ENCODE peak calls at places on chromosomes 11 and 22, in eight cellular contexts. One of them, this sample, is unnamed.

GRCh38 chr11:70297341-70297740 is 26.9 kb downstream of the PPFIA1 start:
- DNase-seq in small intestine: no peak
- DNase-seq in effector memory CD4-positive, alpha-beta T cell: no peak
- DNase-seq in spleen: no peak
- DNase-seq in lower lobe of right lung: no peak
- DNase-seq in PC-3: peak; percentile 94
- DNase-seq in Peyer's patch: no peak
- DNase-seq in cardiac muscle cell: no peak
- DNase-seq in this sample: no peak

GRCh38 chr11:30902929-30903328 is 316.8 kb upstream of the MPPED2 start:
- DNase-seq in spleen: no peak
- DNase-seq in effector memory CD4-positive, alpha-beta T cell: no peak
- DNase-seq in Peyer's patch: no peak
- DNase-seq in PC-3: no peak
- DNase-seq in small intestine: no peak
- DNase-seq in cardiac muscle cell: no peak
- DNase-seq in lower lobe of right lung: no peak
- DNase-seq in this sample: no peak

GRCh38 chr11:108933630-108934029 is 268.8 kb downstream of the DDX10 start:
- DNase-seq in lower lobe of right lung: no peak
- DNase-seq in spleen: no peak
- DNase-seq in small intestine: no peak
- DNase-seq in effector memory CD4-positive, alpha-beta T cell: no peak
- DNase-seq in cardiac muscle cell: no peak
- DNase-seq in Peyer's patch: no peak
- DNase-seq in PC-3: peak; percentile 35
- DNase-seq in this sample: no peak

GRCh38 chr11:42049650-42050049 is 590.2 kb upstream of the LRRC4C start:
- DNase-seq in spleen: no peak
- DNase-seq in Peyer's patch: no peak
- DNase-seq in lower lobe of right lung: no peak
- DNase-seq in cardiac muscle cell: no peak
- DNase-seq in small intestine: no peak
- DNase-seq in PC-3: no peak
- DNase-seq in effector memory CD4-positive, alpha-beta T cell: no peak
- DNase-seq in this sample: no peak

GRCh38 chr11:89660234-89660633 is 49.9 kb upstream of the TRIM77 start:
- DNase-seq in Peyer's patch: no peak
- DNase-seq in spleen: no peak
- DNase-seq in lower lobe of right lung: no peak
- DNase-seq in PC-3: no peak
- DNase-seq in effector memory CD4-positive, alpha-beta T cell: no peak
- DNase-seq in cardiac muscle cell: no peak
- DNase-seq in small intestine: no peak
- DNase-seq in this sample: peak; percentile 18

GRCh38 chr22:23844739-23845202 is 6.0 kb upstream of the DERL3 start:
- DNase-seq in Peyer's patch: no peak
- DNase-seq in effector memory CD4-positive, alpha-beta T cell: no peak
- DNase-seq in lower lobe of right lung: no peak
- DNase-seq in small intestine: no peak
- DNase-seq in PC-3: no peak
- DNase-seq in cardiac muscle cell: no peak
- DNase-seq in spleen: no peak
- DNase-seq in this sample: no peak

GRCh38 chr11:75420224-75421034 is 12.6 kb downstream of the KLHL35 start:
- DNase-seq in Peyer's patch: no peak
- DNase-seq in effector memory CD4-positive, alpha-beta T cell: no peak
- DNase-seq in lower lobe of right lung: no peak
- DNase-seq in spleen: peak; percentile 37
- DNase-seq in small intestine: no peak
- DNase-seq in PC-3: peak; percentile 48
- DNase-seq in cardiac muscle cell: no peak
- DNase-seq in this sample: no peak

GRCh38 chr11:104078995-104079394 is 42.6 kb downstream of the DDI1 start:
- DNase-seq in PC-3: no peak
- DNase-seq in small intestine: no peak
- DNase-seq in lower lobe of right lung: no peak
- DNase-seq in Peyer's patch: no peak
- DNase-seq in effector memory CD4-positive, alpha-beta T cell: no peak
- DNase-seq in spleen: no peak
- DNase-seq in cardiac muscle cell: no peak
- DNase-seq in this sample: no peak

GRCh38 chr22:25754527-25755202 is 12.7 kb downstream of the MYO18B start:
- DNase-seq in cardiac muscle cell: peak; percentile 67
- DNase-seq in effector memory CD4-positive, alpha-beta T cell: no peak
- DNase-seq in Peyer's patch: no peak
- DNase-seq in lower lobe of right lung: no peak
- DNase-seq in small intestine: no peak
- DNase-seq in PC-3: no peak
- DNase-seq in spleen: no peak
- DNase-seq in this sample: no peak

GRCh38 chr11:1785749-1786261 is 22.1 kb upstream of the CTSD start:
- DNase-seq in effector memory CD4-positive, alpha-beta T cell: no peak
- DNase-seq in spleen: no peak
- DNase-seq in PC-3: no peak
- DNase-seq in small intestine: no peak
- DNase-seq in lower lobe of right lung: no peak
- DNase-seq in Peyer's patch: no peak
- DNase-seq in cardiac muscle cell: no peak
- DNase-seq in this sample: no peak

GRCh38 chr11:34276465-34276864 is 81.3 kb downstream of the ABTB2 start:
- DNase-seq in small intestine: no peak
- DNase-seq in Peyer's patch: no peak
- DNase-seq in spleen: no peak
- DNase-seq in effector memory CD4-positive, alpha-beta T cell: no peak
- DNase-seq in cardiac muscle cell: no peak
- DNase-seq in PC-3: no peak
- DNase-seq in lower lobe of right lung: no peak
- DNase-seq in this sample: no peak

GRCh38 chr22:19879996-19880785 is 25.5 kb upstream of the GNB1L start:
- DNase-seq in lower lobe of right lung: peak; percentile 30
- DNase-seq in Peyer's patch: peak; percentile 40
- DNase-seq in PC-3: no peak
- DNase-seq in effector memory CD4-positive, alpha-beta T cell: no peak
- DNase-seq in small intestine: no peak
- DNase-seq in spleen: peak; percentile 66
- DNase-seq in cardiac muscle cell: no peak
- DNase-seq in this sample: no peak
- H3K4me3 ChIP-seq in lower lobe of right lung: no peak overlapping the region
- H3K4me3 ChIP-seq in Peyer's patch: no peak overlapping the region
- H3K4me3 ChIP-seq in PC-3: no peak overlapping the region
- H3K4me3 ChIP-seq in effector memory CD4-positive, alpha-beta T cell: no peak overlapping the region
- H3K4me3 ChIP-seq in small intestine: no peak overlapping the region
- H3K4me3 ChIP-seq in spleen: no peak overlapping the region
- H3K4me3 ChIP-seq in cardiac muscle cell: no peak overlapping the region
- H3K4me3 ChIP-seq in this sample: no peak overlapping the region

DNA sequence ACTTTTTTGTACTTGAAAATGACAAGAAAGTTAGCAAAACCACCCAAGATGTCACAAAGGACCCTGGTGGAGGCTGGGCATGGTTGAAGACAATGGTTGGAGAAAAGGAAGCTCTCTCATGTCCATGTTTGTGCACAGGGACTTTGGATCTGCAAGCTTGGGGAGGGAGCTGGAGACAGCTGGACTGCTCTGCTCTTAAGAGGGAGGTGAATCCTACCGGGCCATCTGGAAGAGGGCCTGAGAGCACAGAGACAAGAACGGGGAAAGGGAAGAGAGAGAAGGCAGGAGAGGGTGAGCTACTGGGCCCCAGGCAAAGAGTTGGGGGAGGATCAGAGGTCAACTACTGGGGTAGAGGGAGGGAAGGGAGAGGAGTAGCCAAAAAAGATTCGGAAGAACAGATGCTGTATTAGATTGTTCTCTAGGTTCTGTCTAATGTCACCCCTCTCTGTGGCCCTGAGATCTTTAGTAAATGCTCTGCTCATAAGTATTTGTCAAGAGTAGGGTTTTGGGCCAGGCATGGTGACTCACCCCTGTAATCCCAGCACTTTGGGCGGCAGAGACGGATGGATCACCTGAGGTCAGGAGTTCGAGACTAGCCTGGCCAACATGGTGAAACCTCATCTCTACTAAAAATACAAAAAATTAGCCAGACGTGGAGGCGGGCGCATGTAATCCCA is 25.0 kb upstream of the HMOX1 start:
- DNase-seq in Peyer's patch: no peak
- DNase-seq in effector memory CD4-positive, alpha-beta T cell: no peak
- DNase-seq in lower lobe of right lung: no peak
- DNase-seq in cardiac muscle cell: no peak
- DNase-seq in spleen: no peak
- DNase-seq in small intestine: no peak
- DNase-seq in PC-3: no peak
- DNase-seq in this sample: no peak
- H3K4me1 ChIP-seq in Peyer's patch: peaks cover 3% of the 10 kb centered on the region
- H3K4me1 ChIP-seq in effector memory CD4-positive, alpha-beta T cell: peaks cover 15% of the 10 kb centered on the region
- H3K4me1 ChIP-seq in lower lobe of right lung: peaks cover 20% of the 10 kb centered on the region
- H3K4me1 ChIP-seq in cardiac muscle cell: peaks cover 4% of the 10 kb centered on the region
- H3K4me1 ChIP-seq in spleen: peaks cover 36% of the 10 kb centered on the region
- H3K4me1 ChIP-seq in small intestine: no peaks in the 10 kb centered on the region
- H3K4me1 ChIP-seq in PC-3: peaks cover 14% of the 10 kb centered on the region
- H3K4me1 ChIP-seq in this sample: peaks cover 3% of the 10 kb centered on the region

DNA sequence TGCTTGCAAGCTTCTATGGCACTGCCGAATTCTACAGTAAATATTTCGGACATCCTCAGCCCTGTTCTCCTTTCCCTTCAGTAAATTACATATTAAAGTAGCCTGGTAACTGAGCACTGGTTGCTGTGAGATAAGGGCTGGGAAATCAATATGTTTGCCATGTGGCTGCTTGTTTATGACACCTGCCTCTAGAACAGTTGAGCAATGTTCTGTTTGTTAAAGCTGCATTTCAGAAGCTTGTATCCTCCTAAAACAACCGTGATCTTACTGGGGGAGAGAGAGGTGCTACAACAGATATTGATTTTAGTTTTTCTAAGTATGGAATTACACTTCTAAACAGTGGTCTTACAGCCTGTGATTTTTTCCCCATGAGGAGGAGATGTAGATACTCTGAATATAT is 39.4 kb downstream of the ZBTB16 start:
- DNase-seq in small intestine: peak; percentile 84
- DNase-seq in lower lobe of right lung: no peak
- DNase-seq in effector memory CD4-positive, alpha-beta T cell: no peak
- DNase-seq in Peyer's patch: no peak
- DNase-seq in PC-3: no peak
- DNase-seq in cardiac muscle cell: no peak
- DNase-seq in spleen: no peak
- DNase-seq in this sample: no peak
- H3K27ac ChIP-seq in small intestine: no peak overlapping the region
- H3K27ac ChIP-seq in lower lobe of right lung: no peak overlapping the region
- H3K27ac ChIP-seq in effector memory CD4-positive, alpha-beta T cell: no peak overlapping the region
- H3K27ac ChIP-seq in Peyer's patch: no peak overlapping the region
- H3K27ac ChIP-seq in PC-3: no peak overlapping the region
- H3K27ac ChIP-seq in cardiac muscle cell: no peak overlapping the region
- H3K27ac ChIP-seq in spleen: no peak overlapping the region
- H3K27ac ChIP-seq in this sample: no peak overlapping the region

DNA sequence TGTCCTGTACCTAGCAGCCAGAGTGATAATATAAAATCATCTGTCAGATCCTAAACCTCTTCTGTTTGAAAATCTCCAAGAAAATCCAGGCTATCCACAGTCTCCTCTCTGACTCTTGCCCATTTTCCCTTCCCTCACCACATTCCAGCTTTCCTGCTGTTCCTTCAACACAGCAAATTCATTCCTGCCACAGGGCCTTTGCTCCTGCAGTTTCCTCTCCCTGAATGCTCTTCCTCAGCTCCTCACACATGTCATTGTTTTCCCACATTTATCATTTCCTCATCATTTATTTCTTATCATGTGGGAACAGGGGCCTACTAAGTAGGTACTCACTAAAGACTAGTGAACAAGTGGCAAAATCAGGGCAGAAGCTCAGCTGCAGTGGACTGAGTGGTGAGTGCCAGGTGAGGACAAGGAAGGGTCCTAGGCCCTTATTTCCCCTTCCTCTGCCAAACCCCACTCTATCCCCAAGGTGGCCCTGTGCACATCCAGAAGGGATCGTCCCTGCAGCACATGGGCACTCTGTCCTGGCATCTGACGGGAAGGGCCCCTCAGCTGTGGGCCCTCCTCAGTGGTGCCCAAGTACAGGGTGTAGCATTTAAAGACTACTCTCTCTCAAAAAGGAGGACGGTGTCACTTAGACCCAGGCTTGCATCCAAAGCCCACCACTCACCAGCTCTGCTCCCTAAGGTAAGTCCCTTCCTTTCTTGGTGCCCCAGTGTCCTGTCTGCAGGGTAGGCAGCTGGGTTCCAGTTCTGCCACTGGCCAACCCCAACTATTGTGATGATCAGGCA is 2.0 kb downstream of the LRRC32 start:
- DNase-seq in effector memory CD4-positive, alpha-beta T cell: no peak
- DNase-seq in small intestine: no peak
- DNase-seq in PC-3: no peak
- DNase-seq in spleen: peak; percentile 68
- DNase-seq in cardiac muscle cell: no peak
- DNase-seq in lower lobe of right lung: no peak
- DNase-seq in Peyer's patch: peak; percentile 30
- DNase-seq in this sample: no peak
- H3K4me3 ChIP-seq in effector memory CD4-positive, alpha-beta T cell: no peak overlapping the region
- H3K4me3 ChIP-seq in small intestine: no peak overlapping the region
- H3K4me3 ChIP-seq in PC-3: no peak overlapping the region
- H3K4me3 ChIP-seq in spleen: peak overlapping the region; percentile 52
- H3K4me3 ChIP-seq in cardiac muscle cell: no peak overlapping the region
- H3K4me3 ChIP-seq in lower lobe of right lung: peak overlapping the region; percentile 77
- H3K4me3 ChIP-seq in Peyer's patch: peak overlapping the region; percentile 69
- H3K4me3 ChIP-seq in this sample: no peak overlapping the region

DNA sequence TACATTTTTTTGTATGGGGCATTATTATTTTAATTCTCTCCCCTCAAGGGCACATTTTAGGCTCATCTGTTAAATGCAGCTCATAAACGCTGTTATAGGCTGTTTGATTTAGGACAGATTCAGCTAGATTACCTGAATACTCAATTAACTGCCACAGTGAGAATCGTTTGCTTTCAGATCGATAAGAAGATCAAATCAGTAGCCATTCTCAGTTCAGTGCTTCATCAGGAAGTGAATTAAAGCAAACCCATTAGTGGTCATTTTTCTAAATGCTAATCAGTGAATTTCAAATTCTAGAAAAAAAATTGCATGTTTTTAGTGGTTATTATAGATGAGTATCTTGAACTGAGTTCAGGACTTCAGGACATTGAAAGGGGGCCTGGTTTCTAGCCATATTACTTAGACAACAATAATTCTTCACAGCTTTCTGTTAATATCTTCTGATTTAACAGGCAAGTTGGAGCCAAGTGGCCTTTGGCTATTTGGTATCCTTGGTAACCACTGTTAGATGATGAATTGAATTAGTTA is 18.6 kb downstream of the SYT9 start:
- DNase-seq in effector memory CD4-positive, alpha-beta T cell: no peak
- DNase-seq in PC-3: no peak
- DNase-seq in Peyer's patch: no peak
- DNase-seq in spleen: no peak
- DNase-seq in lower lobe of right lung: no peak
- DNase-seq in cardiac muscle cell: no peak
- DNase-seq in small intestine: no peak
- DNase-seq in this sample: no peak
- H3K4me1 ChIP-seq in effector memory CD4-positive, alpha-beta T cell: no peaks in the 10 kb centered on the region
- H3K4me1 ChIP-seq in PC-3: no peaks in the 10 kb centered on the region
- H3K4me1 ChIP-seq in Peyer's patch: no peaks in the 10 kb centered on the region
- H3K4me1 ChIP-seq in spleen: no peaks in the 10 kb centered on the region
- H3K4me1 ChIP-seq in lower lobe of right lung: no peaks in the 10 kb centered on the region
- H3K4me1 ChIP-seq in cardiac muscle cell: no peaks in the 10 kb centered on the region
- H3K4me1 ChIP-seq in small intestine: no peaks in the 10 kb centered on the region
- H3K4me1 ChIP-seq in this sample: no peaks in the 10 kb centered on the region